ENCODE peak calls at places on chromosomes 16 and 17, in four cellular contexts. D, W, Q and M are unnamed samples.

GRCh38 chr17:55264640-55265298 is at the start of gene HLF:
- DNase-seq in W (peak; percentile 81), D (peak; percentile 81), Q (peak; percentile 57), M (peak; percentile 82)

GRCh38 chr16:89484088-89484501 is 6.3 kb downstream of the ANKRD11 start:
- DNase-seq in W (no peak), Q (no peak), D (no peak), M (no peak)

GRCh38 chr16:80974649-80975376 is 31.9 kb downstream of the CMC2 start:
- DNase-seq in D (no peak), Q (no peak), W (no peak), M (no peak)

GRCh38 chr16:73365010-73365409 is 317.1 kb upstream of the ZFHX3 start:
- DNase-seq in Q (no peak), D (peak; percentile 11), W (peak; percentile 37), M (no peak)

GRCh38 chr16:48366165-48367093 is 18.8 kb downstream of the SIAH1 start:
- DNase-seq in W (no peak), Q (peak; percentile 91), D (peak; percentile 64), M (peak; percentile 91)

GRCh38 chr16:52069866-52070265 is 477.1 kb downstream of the TOX3 start:
- DNase-seq in Q (no peak), W (no peak), D (no peak), M (peak; percentile 54)

GRCh38 chr17:71585540-71585939 is 535.3 kb upstream of the SOX9 start:
- DNase-seq in D (no peak), W (no peak), Q (no peak), M (no peak)

GRCh38 chr17:65359016-65359415 is 202.4 kb downstream of the AXIN2 start:
- DNase-seq in W (no peak), D (no peak), Q (no peak), M (peak; percentile 80)

GRCh38 chr17:50499722-50500121 is 8.5 kb upstream of the MYCBPAP start:
- DNase-seq in W (no peak), Q (no peak), D (no peak), M (no peak)

GRCh38 chr16:630815-631405 is at the start of gene WFIKKN1:
- DNase-seq in Q (no peak), D (no peak), W (peak; percentile 32), M (no peak)

GRCh38 chr17:81164464-81165245 is 652 bp upstream of the PVALEF start:
- DNase-seq in W (no peak), Q (no peak), D (no peak), M (no peak)

GRCh38 chr16:90032664-90033346 is 13.5 kb upstream of the DBNDD1 start:
- DNase-seq in W (no peak), Q (no peak), D (no peak), M (no peak)

GRCh38 chr16:80792031-80792430 is 12.4 kb downstream of the CDYL2 start:
- DNase-seq in D (no peak), Q (no peak), W (no peak), M (no peak)

GRCh38 chr17:80367510-80367909 is 47.5 kb upstream of the ENDOV start:
- DNase-seq in Q (no peak), D (no peak), W (no peak), M (no peak)

GRCh38 chr16:27319257-27319965 is 5.6 kb downstream of the IL4R start:
- DNase-seq in W (no peak), D (no peak), Q (no peak), M (no peak)

GRCh38 chr16:85199880-85200279 is 87.6 kb upstream of the CIBAR2 start:
- DNase-seq in D (no peak), Q (no peak), W (no peak), M (no peak)

GRCh38 chr17:66507103-66507923 is 204.9 kb downstream of the PRKCA start:
- DNase-seq in D (no peak), W (peak; percentile 47), Q (no peak), M (peak; percentile 73)

GRCh38 chr16:67847064-67847861 is at the start of gene CENPT:
- DNase-seq in W (peak; percentile 52), D (peak; percentile 66), Q (peak; percentile 9), M (peak; percentile 90)

GRCh38 chr16:86303787-86304685 is 206.3 kb upstream of the FOXF1 start:
- DNase-seq in D (peak; percentile 43), Q (no peak), W (no peak), M (no peak)

GRCh38 chr17:11720816-11721215 is 122.5 kb downstream of the DNAH9 start:
- DNase-seq in D (no peak), Q (no peak), W (no peak), M (no peak)

GRCh38 chr17:38942641-38943040 is 17.2 kb downstream of the LASP1NB start:
- DNase-seq in W (no peak), D (no peak), Q (no peak), M (no peak)

GRCh38 chr16:85778873-85779272 is 20.5 kb downstream of the EMC8 start:
- DNase-seq in Q (peak; percentile 84), W (no peak), D (no peak), M (no peak)

GRCh38 chr17:69574257-69575197 is 160.0 kb downstream of the MAP2K6 start:
- DNase-seq in Q (no peak), D (no peak), W (no peak), M (no peak)

GRCh38 chr16:81928975-81929374 is 82.3 kb downstream of the SDR42E1 start:
- DNase-seq in W (no peak), Q (peak; percentile 9), D (no peak), M (peak; percentile 94)

GRCh38 chr16:72927199-72928088 is 120.5 kb downstream of the ZFHX3 start:
- DNase-seq in D (peak; percentile 20), W (no peak), Q (peak; percentile 90), M (peak; percentile 93)

GRCh38 chr16:28258571-28258970 is 33.8 kb upstream of the SBK1 start:
- DNase-seq in W (peak; percentile 74), Q (no peak), D (no peak), M (no peak)

GRCh38 chr16:30032083-30032819 is 1.2 kb upstream of the TLCD3B start:
- DNase-seq in D (peak; percentile 57), Q (peak; percentile 71), W (no peak), M (peak; percentile 70)

GRCh38 chr17:79009397-79010303 is at the start of gene CANT1:
- DNase-seq in W (peak; percentile 86), Q (peak; percentile 77), D (peak; percentile 89), M (peak; percentile 83)

GRCh38 chr17:27216836-27217235 is 77.1 kb upstream of the WSB1 start:
- DNase-seq in Q (no peak), D (no peak), W (no peak), M (no peak)

GRCh38 chr16:79008036-79008868 is 592.3 kb downstream of the MAF start:
- DNase-seq in Q (no peak), D (no peak), W (no peak), M (no peak)

GRCh38 chr16:79011282-79011681 is 589.3 kb downstream of the MAF start:
- DNase-seq in W (no peak), Q (no peak), D (no peak), M (no peak)

GRCh38 chr16:79008869-79009179 is 591.7 kb downstream of the MAF start:
- DNase-seq in W (no peak), D (no peak), Q (no peak), M (peak; percentile 74)

GRCh38 chr16:79007614-79008013 is 592.9 kb downstream of the MAF start:
- DNase-seq in D (no peak), W (no peak), Q (no peak), M (peak; percentile 57)

DNA sequence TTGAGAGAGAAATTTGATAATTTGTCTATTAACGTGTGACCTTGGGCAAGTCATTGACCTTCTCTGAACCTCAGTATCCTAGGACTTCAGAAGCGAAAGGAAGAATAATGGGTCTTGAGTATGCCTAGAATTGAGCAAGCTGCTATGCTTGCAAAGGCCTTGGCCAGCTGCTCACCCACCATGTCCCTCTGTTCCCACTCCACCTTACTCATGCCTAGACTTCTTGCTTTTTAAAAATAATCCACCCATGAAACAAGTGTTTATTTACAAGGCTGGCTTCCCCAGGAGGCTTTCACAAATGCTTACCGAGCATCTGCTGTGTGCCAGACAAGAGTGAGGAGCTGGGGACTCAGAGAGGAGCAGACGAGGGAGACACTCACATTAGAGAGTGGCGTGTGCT is 590.6 kb downstream of the MAF start:
- DNase-seq in W (no peak), D (no peak), Q (no peak), M (no peak)
- H3K4me3 ChIP-seq in W (no peak overlapping the region), D (no peak overlapping the region), Q (no peak overlapping the region), M (no peak overlapping the region)

DNA sequence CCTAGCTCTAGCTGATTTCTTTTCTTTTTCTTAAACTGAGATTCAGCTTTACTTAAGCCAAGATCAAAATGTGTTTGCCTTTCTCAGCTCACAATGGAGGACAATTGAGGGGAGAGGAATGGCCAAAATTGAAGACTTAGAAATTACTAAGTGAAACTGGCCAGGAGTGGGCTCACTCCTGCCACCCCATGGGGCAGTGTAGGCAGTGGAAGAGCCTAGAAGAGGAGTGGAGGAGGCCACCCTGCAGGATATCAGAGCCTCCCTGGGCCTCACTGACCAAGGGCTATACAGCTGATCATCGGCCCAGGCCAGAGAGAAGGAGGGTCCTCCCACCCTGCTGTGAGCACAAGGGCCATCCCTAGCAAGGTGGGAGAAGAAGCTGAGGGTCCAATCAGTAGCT is 119.8 kb downstream of the CCT6B start:
- DNase-seq in W (no peak), Q (no peak), D (no peak), M (no peak)
- TF ChIP-seq CTCF in W (no peak), Q (no peak), D (no peak), M (no peak)

DNA sequence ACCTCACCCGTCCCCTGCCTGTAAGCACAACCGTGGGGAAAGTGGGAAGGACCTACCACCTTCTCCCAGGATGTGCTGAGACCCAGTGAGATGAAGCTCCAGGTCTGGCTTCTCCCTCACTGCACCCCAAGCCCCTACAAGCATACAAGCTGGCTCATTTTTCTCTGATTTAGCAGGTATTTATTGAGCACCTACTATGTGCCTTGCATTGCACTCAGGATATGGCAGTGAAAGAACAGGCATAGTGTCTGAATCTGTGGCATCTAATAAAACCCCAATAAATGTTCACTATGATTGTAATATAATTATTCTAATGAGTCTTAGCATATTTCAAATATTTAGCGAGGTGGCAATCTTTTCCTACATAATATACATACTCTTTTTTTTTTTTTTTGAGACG is 84.5 kb downstream of the LITAF start:
- DNase-seq in Q (no peak), D (no peak), W (no peak), M (no peak)
- H3K4me3 ChIP-seq in Q (no peak overlapping the region), D (no peak overlapping the region), W (no peak overlapping the region), M (no peak overlapping the region)

DNA sequence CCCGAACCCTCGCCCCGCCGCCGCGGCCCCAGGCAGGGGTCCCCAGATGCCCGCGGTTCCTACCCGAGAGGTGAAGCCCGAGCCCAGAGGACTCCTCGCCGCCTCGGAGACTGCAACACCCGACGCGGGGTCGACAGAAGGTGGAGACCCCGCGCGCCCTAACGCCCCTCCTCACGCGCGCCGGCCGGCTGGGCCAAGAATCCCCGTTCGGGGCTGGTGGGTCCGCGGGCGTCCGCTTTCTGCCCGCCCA is 515 bp downstream of the SUMO2 start:
- DNase-seq in D (no peak), W (peak; percentile 29), Q (peak; percentile 2), M (no peak)
- TF ChIP-seq CTCF in D (no peak), W (no peak), Q (no peak), M (no peak)